ENCODE peak calls at places on chromosome 2, in five cellular contexts. P is H9, W is mesenchymal stem cell, S is neuronal stem cell, F is H1. X is an unnamed sample.

GRCh38 chr2:141554810-141555209 is 576.0 kb downstream of the LRP1B start:
- DNase-seq in S (peak; percentile 29), F (no peak), W (peak; percentile 74), P (peak; percentile 34), X (peak; percentile 55)

GRCh38 chr2:241767464-241768250 is 9.0 kb upstream of the GAL3ST2 start:
- DNase-seq in S (no peak), P (peak; percentile 24), F (no peak), W (no peak), X (no peak)

GRCh38 chr2:150280255-150280654 is 207.2 kb downstream of the RND3 start:
- DNase-seq in P (no peak), S (no peak), F (no peak), W (peak; percentile 97), X (peak; percentile 87)

GRCh38 chr2:99651930-99652670 is 162.3 kb upstream of the REV1 start:
- DNase-seq in P (no peak), W (peak; percentile 45), F (no peak), S (no peak), X (peak; percentile 75)

GRCh38 chr2:155913356-155913755 is 419.2 kb downstream of the NR4A2 start:
- DNase-seq in W (no peak), F (no peak), S (no peak), P (no peak), X (no peak)

GRCh38 chr2:205975082-205975949 is 110.7 kb downstream of the INO80D start:
- DNase-seq in F (no peak), S (no peak), P (no peak), W (peak; percentile 13), X (no peak)

GRCh38 chr2:206160807-206161179 is 1.1 kb downstream of the EEF1B2 start:
- DNase-seq in S (no peak), W (no peak), F (no peak), P (no peak), X (no peak)

GRCh38 chr2:173963323-173963816 is 1.8 kb downstream of the SP3 start:
- DNase-seq in S (no peak), P (no peak), W (peak; percentile 86), F (no peak), X (peak; percentile 75)

GRCh38 chr2:220555961-220556360 is 928.5 kb downstream of the SLC4A3 start:
- DNase-seq in F (no peak), P (no peak), W (peak; percentile 47), S (no peak), X (peak; percentile 36)

GRCh38 chr2:69948032-69948962 is 13.1 kb downstream of the ASPRV1 start:
- DNase-seq in W (no peak), P (no peak), S (no peak), F (no peak), X (no peak)

GRCh38 chr2:137031731-137032130 is 266.4 kb downstream of the THSD7B start:
- DNase-seq in F (no peak), W (no peak), P (no peak), S (no peak), X (no peak)

GRCh38 chr2:189517847-189518535 is 62.6 kb downstream of the SLC40A1 start:
- DNase-seq in P (no peak), W (peak; percentile 68), S (no peak), F (no peak), X (peak; percentile 73)

GRCh38 chr2:114729025-114729424 is 286.6 kb downstream of the DPP10 start:
- DNase-seq in W (no peak), F (no peak), P (no peak), S (no peak), X (no peak)

GRCh38 chr2:164735309-164735919 is 106.2 kb downstream of the COBLL1 start:
- DNase-seq in W (peak; percentile 11), F (no peak), P (no peak), S (no peak), X (no peak)

GRCh38 chr2:49050265-49050664 is 104.0 kb downstream of the FSHR start:
- DNase-seq in F (no peak), W (no peak), P (no peak), S (no peak), X (no peak)

GRCh38 chr2:666441-666840 is 10.8 kb downstream of the TMEM18 start:
- DNase-seq in W (no peak), P (peak; percentile 12), S (no peak), F (no peak), X (no peak)

GRCh38 chr2:149648282-149649030 is 60.9 kb upstream of the MMADHC start:
- DNase-seq in W (peak; percentile 100), S (no peak), P (no peak), F (no peak), X (peak; percentile 99)

GRCh38 chr2:157497603-157498314 is 53.9 kb upstream of the CYTIP start:
- DNase-seq in F (no peak), S (peak; percentile 6), P (no peak), W (peak; percentile 32), X (peak; percentile 49)

GRCh38 chr2:86223682-86224560 is 24.7 kb downstream of the MRPL35 start:
- DNase-seq in W (no peak), S (no peak), F (no peak), P (no peak), X (peak; percentile 59)

GRCh38 chr2:237319887-237320286 is 94.1 kb downstream of the COL6A3 start:
- DNase-seq in P (no peak), W (no peak), F (no peak), S (no peak), X (no peak)

GRCh38 chr2:32841931-32842898 is 104.5 kb upstream of the LTBP1 start:
- DNase-seq in F (no peak), P (no peak), W (no peak), S (no peak), X (no peak)

GRCh38 chr2:10245021-10245420 is 57.7 kb upstream of the HPCAL1 start:
- DNase-seq in W (no peak), F (no peak), P (no peak), S (no peak), X (no peak)

GRCh38 chr2:68284896-68285295 is 32.6 kb upstream of the PPP3R1 start:
- DNase-seq in W (no peak), P (no peak), S (no peak), F (no peak), X (peak; percentile 65)

GRCh38 chr2:142649581-142649980 is 227.9 kb upstream of the KYNU start:
- DNase-seq in F (no peak), S (no peak), P (no peak), W (no peak), X (no peak)
- H3K9me3 ChIP-seq in F (no peaks in the 10 kb centered on the region), S (no peaks in the 10 kb centered on the region), P (no peaks in the 10 kb centered on the region), W (peaks cover 3% of the 10 kb centered on the region), X (no peaks in the 10 kb centered on the region)

DNA sequence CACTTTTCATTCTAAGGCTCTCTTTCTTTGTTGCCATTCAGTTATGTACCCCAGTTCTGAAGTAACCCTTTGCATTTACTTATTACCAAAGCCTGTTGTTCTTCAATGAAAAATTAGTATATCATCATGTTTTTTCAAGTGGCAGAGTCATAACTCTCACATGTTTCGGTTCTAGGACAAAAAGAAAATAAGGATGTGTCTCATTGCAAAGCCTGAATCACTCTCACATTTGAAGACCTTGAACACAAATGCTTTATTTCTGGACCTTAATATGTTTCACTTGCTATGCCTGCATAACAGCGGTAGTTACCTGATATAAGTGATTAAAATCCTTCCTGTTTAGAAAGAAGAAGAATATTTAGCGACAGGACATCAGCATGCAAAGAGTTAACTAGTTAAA is 49.1 kb downstream of the ZEB2 start:
- DNase-seq in F (no peak), P (no peak), S (no peak), W (no peak), X (no peak)
- H2BK15ac ChIP-seq in F (no peak overlapping the region), P (no peak overlapping the region), S (no peak overlapping the region), W (no peak overlapping the region), X (no peak overlapping the region)

GRCh38 chr2:215609089-215610032 is 173.5 kb upstream of the FN1 start:
- DNase-seq in P (no peak), W (peak; percentile 73), S (no peak), F (no peak), X (peak; percentile 81)
- H2BK5ac ChIP-seq in P (no peak overlapping the region), W (no peak overlapping the region), S (no peak overlapping the region), F (no peak overlapping the region), X (peak overlapping the region; percentile 58)

GRCh38 chr2:219553463-219553862 is 9.6 kb downstream of the TMEM198 start:
- DNase-seq in S (no peak), W (no peak), F (no peak), P (no peak), X (no peak)
- H3K9me3 ChIP-seq in S (no peaks in the 10 kb centered on the region), W (no peaks in the 10 kb centered on the region), F (no peaks in the 10 kb centered on the region), P (no peaks in the 10 kb centered on the region), X (no peaks in the 10 kb centered on the region)